ENCODE peak calls at places on chromosomes 6 and 20, in nine cellular contexts. One of them, this sample, is unnamed.

GRCh38 chr6:96939019-96939805 is 14.7 kb downstream of the KLHL32 start:
- DNase-seq in mammary epithelial cell: peak; percentile 67
- DNase-seq in T1000: peak; percentile 41
- DNase-seq in naive B cell: no peak
- DNase-seq in activated naive CD4-positive, alpha-beta T cell: no peak
- DNase-seq in ELF-1: no peak
- DNase-seq in brain pericyte: no peak
- DNase-seq in naive thymus-derived CD4-positive, alpha-beta T cell: no peak
- DNase-seq in activated naive CD8-positive, alpha-beta T cell treated with anti-CD3 and anti-CD28 coated beads, Interleukin-2, amount 50 U/mL, for 24 hours: no peak
- DNase-seq in this sample: no peak

GRCh38 chr6:25503686-25504085 is 148.3 kb upstream of the SCGN start:
- DNase-seq in naive B cell: no peak
- DNase-seq in activated naive CD4-positive, alpha-beta T cell: no peak
- DNase-seq in T1000: no peak
- DNase-seq in ELF-1: no peak
- DNase-seq in mammary epithelial cell: peak; percentile 10
- DNase-seq in brain pericyte: no peak
- DNase-seq in naive thymus-derived CD4-positive, alpha-beta T cell: no peak
- DNase-seq in activated naive CD8-positive, alpha-beta T cell treated with anti-CD3 and anti-CD28 coated beads, Interleukin-2, amount 50 U/mL, for 24 hours: no peak
- DNase-seq in this sample: no peak

GRCh38 chr6:25489399-25489798 is 162.6 kb upstream of the SCGN start:
- DNase-seq in naive B cell: no peak
- DNase-seq in brain pericyte: no peak
- DNase-seq in mammary epithelial cell: no peak
- DNase-seq in activated naive CD8-positive, alpha-beta T cell treated with anti-CD3 and anti-CD28 coated beads, Interleukin-2, amount 50 U/mL, for 24 hours: no peak
- DNase-seq in naive thymus-derived CD4-positive, alpha-beta T cell: no peak
- DNase-seq in activated naive CD4-positive, alpha-beta T cell: no peak
- DNase-seq in ELF-1: no peak
- DNase-seq in T1000: no peak
- DNase-seq in this sample: no peak

GRCh38 chr6:152471459-152472070 is 165.6 kb downstream of the SYNE1 start:
- DNase-seq in T1000: no peak
- DNase-seq in naive thymus-derived CD4-positive, alpha-beta T cell: no peak
- DNase-seq in ELF-1: no peak
- DNase-seq in naive B cell: no peak
- DNase-seq in brain pericyte: no peak
- DNase-seq in mammary epithelial cell: no peak
- DNase-seq in activated naive CD8-positive, alpha-beta T cell treated with anti-CD3 and anti-CD28 coated beads, Interleukin-2, amount 50 U/mL, for 24 hours: no peak
- DNase-seq in activated naive CD4-positive, alpha-beta T cell: no peak
- DNase-seq in this sample: peak; percentile 49

GRCh38 chr6:112683926-112684325 is 336.8 kb downstream of the RFPL4B start:
- DNase-seq in mammary epithelial cell: peak; percentile 78
- DNase-seq in activated naive CD4-positive, alpha-beta T cell: no peak
- DNase-seq in ELF-1: no peak
- DNase-seq in brain pericyte: peak; percentile 27
- DNase-seq in T1000: no peak
- DNase-seq in naive B cell: no peak
- DNase-seq in naive thymus-derived CD4-positive, alpha-beta T cell: no peak
- DNase-seq in activated naive CD8-positive, alpha-beta T cell treated with anti-CD3 and anti-CD28 coated beads, Interleukin-2, amount 50 U/mL, for 24 hours: no peak
- DNase-seq in this sample: peak; percentile 82

GRCh38 chr6:34657307-34657978 is 39.1 kb downstream of the ILRUN start:
- DNase-seq in ELF-1: no peak
- DNase-seq in mammary epithelial cell: peak; percentile 73
- DNase-seq in activated naive CD8-positive, alpha-beta T cell treated with anti-CD3 and anti-CD28 coated beads, Interleukin-2, amount 50 U/mL, for 24 hours: no peak
- DNase-seq in naive thymus-derived CD4-positive, alpha-beta T cell: no peak
- DNase-seq in activated naive CD4-positive, alpha-beta T cell: no peak
- DNase-seq in T1000: no peak
- DNase-seq in brain pericyte: peak; percentile 48
- DNase-seq in naive B cell: no peak
- DNase-seq in this sample: peak; percentile 91

GRCh38 chr6:133184798-133185380 is 56.3 kb upstream of the EYA4 start:
- DNase-seq in naive B cell: no peak
- DNase-seq in ELF-1: no peak
- DNase-seq in mammary epithelial cell: no peak
- DNase-seq in activated naive CD4-positive, alpha-beta T cell: no peak
- DNase-seq in brain pericyte: no peak
- DNase-seq in activated naive CD8-positive, alpha-beta T cell treated with anti-CD3 and anti-CD28 coated beads, Interleukin-2, amount 50 U/mL, for 24 hours: no peak
- DNase-seq in T1000: no peak
- DNase-seq in naive thymus-derived CD4-positive, alpha-beta T cell: no peak
- DNase-seq in this sample: peak; percentile 76

GRCh38 chr6:77857421-77857820 is 204.6 kb downstream of the MEI4 start:
- DNase-seq in activated naive CD8-positive, alpha-beta T cell treated with anti-CD3 and anti-CD28 coated beads, Interleukin-2, amount 50 U/mL, for 24 hours: no peak
- DNase-seq in T1000: no peak
- DNase-seq in mammary epithelial cell: no peak
- DNase-seq in ELF-1: no peak
- DNase-seq in naive B cell: no peak
- DNase-seq in brain pericyte: no peak
- DNase-seq in naive thymus-derived CD4-positive, alpha-beta T cell: no peak
- DNase-seq in activated naive CD4-positive, alpha-beta T cell: no peak
- DNase-seq in this sample: no peak

GRCh38 chr20:33719989-33720709 is at the start of gene PXMP4:
- DNase-seq in activated naive CD4-positive, alpha-beta T cell: peak; percentile 70
- DNase-seq in T1000: peak; percentile 94
- DNase-seq in naive B cell: peak; percentile 85
- DNase-seq in mammary epithelial cell: peak; percentile 97
- DNase-seq in brain pericyte: peak; percentile 93
- DNase-seq in naive thymus-derived CD4-positive, alpha-beta T cell: peak; percentile 95
- DNase-seq in ELF-1: peak; percentile 95
- DNase-seq in activated naive CD8-positive, alpha-beta T cell treated with anti-CD3 and anti-CD28 coated beads, Interleukin-2, amount 50 U/mL, for 24 hours: peak; percentile 79
- DNase-seq in this sample: peak; percentile 91

GRCh38 chr20:35739294-35740163 is 2.5 kb downstream of the RBM39 start:
- DNase-seq in naive thymus-derived CD4-positive, alpha-beta T cell: no peak
- DNase-seq in T1000: no peak
- DNase-seq in activated naive CD8-positive, alpha-beta T cell treated with anti-CD3 and anti-CD28 coated beads, Interleukin-2, amount 50 U/mL, for 24 hours: no peak
- DNase-seq in naive B cell: no peak
- DNase-seq in activated naive CD4-positive, alpha-beta T cell: no peak
- DNase-seq in ELF-1: no peak
- DNase-seq in mammary epithelial cell: peak; percentile 56
- DNase-seq in brain pericyte: no peak
- DNase-seq in this sample: peak; percentile 71

GRCh38 chr6:150204705-150205472 is 62.0 kb downstream of the PPP1R14C start:
- DNase-seq in activated naive CD4-positive, alpha-beta T cell: no peak
- DNase-seq in brain pericyte: no peak
- DNase-seq in activated naive CD8-positive, alpha-beta T cell treated with anti-CD3 and anti-CD28 coated beads, Interleukin-2, amount 50 U/mL, for 24 hours: no peak
- DNase-seq in ELF-1: no peak
- DNase-seq in T1000: no peak
- DNase-seq in mammary epithelial cell: no peak
- DNase-seq in naive thymus-derived CD4-positive, alpha-beta T cell: no peak
- DNase-seq in naive B cell: no peak
- DNase-seq in this sample: no peak

GRCh38 chr6:75855047-75855446 is 106.0 kb downstream of the MYO6 start:
- DNase-seq in ELF-1: no peak
- DNase-seq in brain pericyte: peak; percentile 27
- DNase-seq in mammary epithelial cell: peak; percentile 20
- DNase-seq in naive thymus-derived CD4-positive, alpha-beta T cell: no peak
- DNase-seq in naive B cell: no peak
- DNase-seq in T1000: no peak
- DNase-seq in activated naive CD8-positive, alpha-beta T cell treated with anti-CD3 and anti-CD28 coated beads, Interleukin-2, amount 50 U/mL, for 24 hours: peak; percentile 20
- DNase-seq in activated naive CD4-positive, alpha-beta T cell: no peak
- DNase-seq in this sample: peak; percentile 82

This sample was measured in adipocyte.